ENCODE peak calls at places on chromosome 12, in four cellular contexts. Q is GM12891, Y is K562, W is GM12878. R is an unnamed sample.

GRCh38 chr12:87231818-87232217 is 797.4 kb downstream of the C12orf50 start:
- DNase-seq in Q (no peak), Y (no peak), W (no peak), R (no peak)

GRCh38 chr12:125098676-125099406 is 33.6 kb downstream of the AACS start:
- DNase-seq in Q (no peak), Y (no peak), W (no peak), R (no peak)

GRCh38 chr12:69484428-69484827 is 14.2 kb downstream of the FRS2 start:
- DNase-seq in Q (no peak), Y (no peak), W (no peak), R (no peak)

GRCh38 chr12:3490848-3491382 is at the start of gene PRMT8:
- DNase-seq in Q (peak; percentile 23), Y (no peak), W (no peak), R (no peak)

GRCh38 chr12:1908758-1909157 is 9.7 kb downstream of the CACNA2D4 start:
- DNase-seq in Q (no peak), Y (no peak), W (no peak), R (no peak)

GRCh38 chr12:103771466-103771865 is 69.6 kb downstream of the NT5DC3 start:
- DNase-seq in Q (no peak), Y (peak; percentile 51), W (no peak), R (peak; percentile 42)

GRCh38 chr12:42625611-42626010 is 36.1 kb upstream of the PRICKLE1 start:
- DNase-seq in Q (no peak), Y (peak; percentile 3), W (no peak), R (no peak)

GRCh38 chr12:86741531-86741930 is 485.3 kb upstream of the MGAT4C start:
- DNase-seq in Q (no peak), Y (no peak), W (no peak), R (no peak)

GRCh38 chr12:94149781-94150482 is 1.6 kb downstream of the PLXNC1 start:
- DNase-seq in Q (no peak), Y (no peak), W (no peak), R (no peak)

GRCh38 chr12:51323966-51324895 is at the start of gene BIN2:
- DNase-seq in Q (peak; percentile 79), Y (no peak), W (no peak), R (peak; percentile 88)

GRCh38 chr12:49880756-49881390 is 22.8 kb downstream of the FAIM2 start:
- DNase-seq in Q (no peak), Y (no peak), W (no peak), R (no peak)

GRCh38 chr12:120099738-120100137 is 16.8 kb downstream of the RAB35 start:
- DNase-seq in Q (no peak), Y (no peak), W (no peak), R (no peak)

GRCh38 chr12:120101182-120101581 is 15.4 kb downstream of the RAB35 start:
- DNase-seq in Q (no peak), Y (no peak), W (no peak), R (no peak)

GRCh38 chr12:120096671-120097202 is 19.8 kb downstream of the RAB35 start:
- DNase-seq in Q (no peak), Y (no peak), W (no peak), R (no peak)

GRCh38 chr12:120100630-120101029 is 15.9 kb downstream of the RAB35 start:
- DNase-seq in Q (no peak), Y (no peak), W (no peak), R (no peak)

GRCh38 chr12:120098756-120099470 is 17.6 kb downstream of the RAB35 start:
- DNase-seq in Q (no peak), Y (no peak), W (no peak), R (no peak)
- TF ChIP-seq SPI1 in Q (no peak), Y (no peak), W (no peak), R (no peak)

GRCh38 chr12:92312463-92312970 is 166.9 kb upstream of the BTG1 start:
- DNase-seq in Q (no peak), Y (no peak), W (no peak), R (no peak)
- TF ChIP-seq SPI1 in Q (no peak), Y (no peak), W (no peak), R (no peak)

GRCh38 chr12:118409834-118410233 is 33.5 kb downstream of the SUDS3 start:
- DNase-seq in Q (no peak), Y (peak; percentile 71), W (no peak), R (no peak)

GRCh38 chr12:118402251-118402650 is 25.9 kb downstream of the SUDS3 start:
- DNase-seq in Q (no peak), Y (no peak), W (no peak), R (no peak)

DNA sequence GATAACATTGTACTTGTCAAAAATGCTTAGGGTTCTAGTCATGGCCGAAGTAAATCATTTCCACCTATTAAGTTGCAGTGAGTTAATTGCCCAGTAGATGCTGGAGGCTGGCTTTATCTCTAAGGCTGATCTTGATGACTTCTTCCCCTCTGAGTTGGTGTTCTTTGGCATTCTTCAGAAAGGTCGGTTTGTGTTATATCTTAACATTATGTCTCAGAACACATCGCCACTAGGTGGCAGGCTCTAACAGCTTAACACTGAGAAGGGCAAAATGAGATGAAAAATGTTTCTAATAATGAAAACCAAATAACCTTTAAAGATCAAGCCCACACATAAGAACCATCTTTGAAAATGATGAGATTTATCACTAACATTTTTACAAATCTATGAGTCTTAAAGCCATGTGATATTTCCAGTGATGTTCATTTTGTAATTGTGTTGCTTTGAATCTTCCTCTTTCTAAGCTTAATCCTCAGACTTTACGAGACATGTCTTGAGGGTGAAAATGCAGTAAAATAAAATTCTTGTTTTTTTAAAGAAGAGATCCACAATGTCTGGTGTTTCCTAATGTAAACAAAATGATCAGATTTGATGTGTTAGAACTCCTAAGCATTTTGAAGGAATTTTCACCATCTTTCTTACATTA is 28.6 kb downstream of the SUDS3 start:
- DNase-seq in Q (no peak), Y (peak; percentile 74), W (peak; percentile 4), R (peak; percentile 55)
- TF ChIP-seq SPI1 in Q (no peak), Y (no peak), W (no peak), R (no peak)

GRCh38 chr12:47364251-47364650 is 284.5 kb upstream of the AMIGO2 start:
- DNase-seq in Q (no peak), Y (no peak), W (no peak), R (no peak)

GRCh38 chr12:47361389-47362031 is 281.8 kb upstream of the AMIGO2 start:
- DNase-seq in Q (no peak), Y (peak; percentile 85), W (no peak), R (no peak)

GRCh38 chr12:47362131-47362686 is 282.4 kb upstream of the AMIGO2 start:
- DNase-seq in Q (no peak), Y (no peak), W (no peak), R (no peak)

GRCh38 chr12:47356129-47356622 is 276.4 kb upstream of the AMIGO2 start:
- DNase-seq in Q (peak; percentile 9), Y (peak; percentile 29), W (peak; percentile 44), R (peak; percentile 42)

DNA sequence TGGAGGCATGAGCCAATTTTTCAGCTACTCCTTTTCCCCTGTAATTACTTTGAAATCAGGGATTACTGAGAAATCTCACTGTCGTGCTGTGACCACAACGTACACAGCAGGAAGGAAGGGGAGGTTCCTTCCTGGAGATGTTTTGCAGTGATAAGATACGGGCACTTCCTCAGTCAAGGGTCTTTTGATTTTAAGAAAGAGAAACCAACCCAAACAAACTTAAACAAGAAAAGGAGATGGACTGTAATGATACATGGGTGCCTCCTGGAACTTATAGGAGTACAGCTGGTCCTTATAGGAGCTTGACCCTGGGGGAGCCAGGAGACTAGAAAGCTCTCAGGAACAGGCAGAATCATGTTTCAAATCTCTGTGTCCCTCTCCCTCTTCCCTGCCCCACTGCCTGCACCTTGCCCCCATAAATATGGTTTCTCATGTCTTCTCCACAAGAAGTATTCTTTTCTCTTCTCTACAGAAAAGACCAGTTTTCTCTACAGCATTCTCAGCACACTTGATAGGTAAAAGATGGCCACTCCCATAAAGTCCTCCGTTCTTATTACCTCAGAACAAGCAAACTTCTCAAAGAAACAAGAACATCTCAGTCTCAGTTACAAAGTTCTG is 281.1 kb upstream of the AMIGO2 start:
- DNase-seq in Q (no peak), Y (peak; percentile 69), W (no peak), R (peak; percentile 44)
- TF ChIP-seq SPI1 in Q (no peak), Y (peak; percentile 94), W (no peak), R (peak; percentile 91)

DNA sequence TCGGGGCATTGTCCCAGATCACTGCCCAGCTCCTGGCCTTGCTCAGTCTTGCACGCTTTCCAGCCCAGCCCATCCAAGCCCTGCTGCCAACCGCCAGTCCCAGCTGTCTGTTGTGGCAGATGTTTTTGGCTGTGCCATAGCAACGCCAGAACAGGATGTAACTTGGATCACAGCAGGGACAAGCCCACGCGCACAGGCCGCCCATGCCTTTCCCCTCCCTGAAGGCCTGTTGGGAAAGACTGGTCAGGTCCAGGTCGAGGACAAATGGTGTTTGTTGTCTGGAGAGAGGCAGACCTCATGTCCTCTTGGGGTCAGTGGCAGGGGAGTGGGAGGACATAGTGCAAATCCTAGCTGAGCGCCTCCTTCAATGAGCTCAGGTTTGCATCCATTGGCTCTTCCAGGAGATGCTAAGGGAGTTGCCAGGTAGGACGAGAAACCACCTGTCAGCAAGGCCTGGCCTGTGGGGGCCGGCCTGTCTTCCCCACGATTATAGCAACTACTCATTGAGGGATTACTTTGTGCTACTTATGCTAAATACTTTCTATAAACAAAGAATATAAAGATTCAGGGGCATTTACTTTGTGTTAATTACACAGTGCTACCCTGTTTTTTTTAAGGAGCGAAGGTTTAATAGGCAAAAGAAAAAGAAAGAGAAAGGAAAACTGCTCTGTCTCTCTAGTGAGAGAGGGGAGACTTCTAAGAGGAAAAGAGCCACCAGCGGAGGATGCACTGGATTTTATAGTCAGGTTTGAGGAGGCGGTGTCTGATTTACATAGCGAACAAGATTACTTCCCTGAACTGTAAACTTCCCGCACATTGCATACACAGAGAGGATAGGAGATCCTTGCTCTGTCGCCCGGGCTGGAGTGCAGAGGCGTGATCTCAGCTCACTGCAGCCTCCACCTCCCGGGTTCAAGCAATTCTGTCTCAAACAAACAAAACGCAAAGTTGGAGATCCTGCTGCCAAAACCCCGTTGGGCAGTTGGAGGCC is 42.8 kb upstream of the CORO1C start:
- DNase-seq in Q (no peak), Y (no peak), W (no peak), R (peak; percentile 16)
- TF ChIP-seq SPI1 in Q (no peak), Y (no peak), W (no peak), R (no peak)

DNA sequence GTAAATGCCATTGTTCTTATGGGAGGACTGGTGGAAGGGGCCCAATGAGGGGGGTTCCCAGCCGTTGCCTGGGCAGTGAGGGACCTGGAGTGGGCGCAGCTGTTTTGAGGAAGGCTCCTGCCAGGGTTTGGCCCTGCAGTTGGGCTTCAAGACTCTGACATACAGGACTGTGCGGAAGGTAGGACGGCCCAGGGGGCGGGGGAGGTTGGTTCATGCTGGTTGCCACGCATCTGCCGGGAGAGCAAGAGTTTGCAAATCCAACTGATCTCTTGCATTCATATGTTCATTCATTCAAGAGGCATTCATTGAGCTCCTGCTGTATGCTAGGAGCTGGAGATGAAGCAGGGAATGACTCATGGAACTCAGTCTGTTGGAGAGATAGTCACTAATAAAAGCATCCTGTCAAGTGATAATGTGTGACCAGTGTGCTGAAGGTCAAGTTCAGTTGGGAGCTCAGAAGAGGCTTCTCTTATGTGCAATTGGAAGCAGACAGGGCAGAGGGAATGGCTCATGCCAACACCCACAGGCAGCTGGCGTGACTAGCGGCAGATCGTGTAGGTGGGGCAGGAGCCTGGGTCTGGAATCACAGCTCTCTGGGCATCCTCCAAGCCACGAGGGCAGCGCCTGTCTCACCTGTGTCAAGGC is 7.8 kb downstream of the SH2B3 start:
- DNase-seq in Q (no peak), Y (peak; percentile 74), W (no peak), R (no peak)
- TF ChIP-seq SPI1 in Q (no peak), Y (no peak), W (no peak), R (no peak)

DNA sequence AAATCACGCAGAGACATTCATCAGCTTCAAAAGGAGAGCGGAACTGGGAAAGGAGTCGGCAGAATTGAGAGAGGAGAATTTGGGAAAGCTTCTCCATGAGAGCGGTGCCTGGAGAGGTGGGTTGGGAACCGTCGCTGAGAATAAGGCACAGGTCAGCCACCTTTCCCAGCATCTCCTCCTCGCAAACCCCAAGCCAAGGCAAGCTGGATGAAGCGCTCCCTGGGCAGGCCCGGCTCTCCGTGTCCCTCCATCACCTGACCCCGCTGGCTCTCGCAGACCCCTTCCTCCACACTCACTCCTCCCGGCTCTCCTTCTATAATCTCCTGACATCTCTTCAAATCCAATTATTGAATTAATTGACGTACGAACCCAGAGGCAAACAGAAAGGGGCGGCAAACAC is 18.9 kb upstream of the ATP5MC2 start:
- DNase-seq in Q (no peak), Y (no peak), W (no peak), R (no peak)
- TF ChIP-seq SPI1 in Q (no peak), Y (no peak), W (no peak), R (no peak)

R was measured in HL-60.